ENCODE peak calls at places on chromosomes 6 and 20, in five cellular contexts. A is 8988T, K is mesothelial cell of epicardium, U is kidney epithelial cell, O is AG08395. R is an unnamed sample.

GRCh38 chr6:54428437-54428836 is 120.2 kb downstream of the TINAG start:
- DNase-seq in A (no peak), K (no peak), U (no peak), O (no peak), R (no peak)

GRCh38 chr20:62149532-62150235 is 6.1 kb downstream of the SS18L1 start:
- DNase-seq in A (no peak), K (no peak), U (no peak), O (no peak), R (no peak)

GRCh38 chr6:158559895-158560786 is at the start of gene TMEM181:
- DNase-seq in A (peak), K (peak), U (no peak), O (peak), R (peak)

GRCh38 chr20:62141397-62142251 is 1.6 kb downstream of the PSMA7 start:
- DNase-seq in A (no peak), K (no peak), U (no peak), O (peak), R (peak)

GRCh38 chr6:118581489-118581959 is 33.4 kb downstream of the PLN start:
- DNase-seq in A (no peak), K (no peak), U (peak), O (peak), R (no peak)

GRCh38 chr6:142485256-142485655 is 183.4 kb downstream of the ADGRG6 start:
- DNase-seq in A (no peak), K (no peak), U (no peak), O (no peak), R (no peak)

GRCh38 chr20:14622796-14623195 is 285.4 kb upstream of the FLRT3 start:
- DNase-seq in A (no peak), K (no peak), U (peak), O (peak), R (no peak)

GRCh38 chr6:25179051-25179778 is 100.0 kb upstream of the CARMIL1 start:
- DNase-seq in A (no peak), K (no peak), U (no peak), O (peak), R (no peak)

GRCh38 chr6:150403458-150404245 is 34.8 kb downstream of the IYD start:
- DNase-seq in A (no peak), K (no peak), U (peak), O (peak), R (no peak)

GRCh38 chr6:138833819-138834539 is 38.1 kb downstream of the ECT2L start:
- DNase-seq in A (no peak), K (peak), U (no peak), O (no peak), R (no peak)

GRCh38 chr20:18683839-18684238 is 96.0 kb downstream of the DTD1 start:
- DNase-seq in A (no peak), K (no peak), U (no peak), O (no peak), R (no peak)

GRCh38 chr6:82365011-82365751 is 1.6 kb downstream of the TPBG start:
- DNase-seq in A (peak), K (peak), U (no peak), O (peak), R (peak)

GRCh38 chr6:7047966-7048365 is 59.8 kb upstream of the RREB1 start:
- DNase-seq in A (no peak), K (no peak), U (no peak), O (no peak), R (no peak)

GRCh38 chr6:31970604-31971271 is 1.2 kb downstream of the DXO start:
- DNase-seq in A (no peak), K (no peak), U (no peak), O (no peak), R (peak)

GRCh38 chr6:142697912-142698311 is 247.1 kb downstream of the HIVEP2 start:
- DNase-seq in A (no peak), K (no peak), U (no peak), O (no peak), R (no peak)

GRCh38 chr6:26311012-26311384 is 54.0 kb upstream of the BTN3A2 start:
- DNase-seq in A (no peak), K (no peak), U (no peak), O (no peak), R (no peak)

GRCh38 chr20:41437836-41438235 is 71.2 kb upstream of the EMILIN3 start:
- DNase-seq in A (no peak), K (no peak), U (no peak), O (no peak), R (no peak)

GRCh38 chr6:56033451-56033850 is 158.1 kb upstream of the BMP5 start:
- DNase-seq in A (no peak), K (no peak), U (no peak), O (no peak), R (no peak)

GRCh38 chr6:22690446-22690845 is 121.1 kb downstream of the HDGFL1 start:
- DNase-seq in A (no peak), K (no peak), U (no peak), O (no peak), R (no peak)

GRCh38 chr6:169019727-169020491 is 233.7 kb downstream of the THBS2 start:
- DNase-seq in A (no peak), K (no peak), U (no peak), O (no peak), R (no peak)

GRCh38 chr6:142692942-142693341 is 252.0 kb downstream of the HIVEP2 start:
- DNase-seq in A (no peak), K (peak), U (peak), O (peak), R (peak)

GRCh38 chr6:81896561-81896960 is 144.1 kb upstream of the TENT5A start:
- DNase-seq in A (no peak), K (no peak), U (no peak), O (no peak), R (no peak)

GRCh38 chr6:142945446-142946180 is 637 bp upstream of the HIVEP2 start:
- DNase-seq in A (peak), K (peak), U (no peak), O (peak), R (peak)

GRCh38 chr20:44264287-44264686 is 17.2 kb downstream of the GDAP1L1 start:
- DNase-seq in A (no peak), K (no peak), U (no peak), O (no peak), R (no peak)

GRCh38 chr6:158358450-158359077 is 46.3 kb downstream of the TULP4 start:
- DNase-seq in A (no peak), K (no peak), U (no peak), O (no peak), R (peak)

GRCh38 chr6:145036848-145037567 is 698.3 kb downstream of the EPM2A start:
- DNase-seq in A (no peak), K (no peak), U (no peak), O (no peak), R (peak)

GRCh38 chr20:56628873-56629463 is at the start of gene TFAP2C:
- DNase-seq in A (peak), K (peak), U (no peak), O (peak), R (peak)

GRCh38 chr6:82955841-82956240 is 109.8 kb downstream of the UBE3D start:
- DNase-seq in A (no peak), K (no peak), U (no peak), O (peak), R (no peak)

GRCh38 chr20:1860446-1860845 is 34.8 kb upstream of the SIRPA start:
- DNase-seq in A (no peak), K (no peak), U (peak), O (peak), R (no peak)

GRCh38 chr20:59809630-59810375 is 123.6 kb downstream of the SYCP2 start:
- DNase-seq in A (no peak), K (peak), U (no peak), O (no peak), R (peak)

GRCh38 chr6:52491203-52492069 is 71.3 kb downstream of the EFHC1 start:
- DNase-seq in A (no peak), K (no peak), U (no peak), O (peak), R (no peak)

GRCh38 chr20:53773792-53774371 is 180.2 kb upstream of the ZNF217 start:
- DNase-seq in A (peak), K (no peak), U (no peak), O (peak), R (no peak)

GRCh38 chr6:170148709-170149470 is 142.0 kb downstream of the DLL1 start:
- DNase-seq in A (peak), K (no peak), U (no peak), O (no peak), R (no peak)

GRCh38 chr6:112232845-112233256 is 21.5 kb downstream of the LAMA4 start:
- DNase-seq in A (no peak), K (no peak), U (no peak), O (peak), R (peak)

GRCh38 chr6:75098709-75099108 is 107.1 kb downstream of the COL12A1 start:
- DNase-seq in A (no peak), K (no peak), U (peak), O (peak), R (no peak)

GRCh38 chr6:80676386-80676785 is 569.9 kb downstream of the BCKDHB start:
- DNase-seq in A (no peak), K (no peak), U (no peak), O (no peak), R (no peak)

GRCh38 chr20:35215066-35215956 is 11.2 kb upstream of the MMP24 start:
- DNase-seq in A (no peak), K (no peak), U (peak), O (peak), R (no peak)

GRCh38 chr20:36919715-36920333 is 31.7 kb downstream of the SAMHD1 start:
- DNase-seq in A (no peak), K (no peak), U (no peak), O (peak), R (peak)

R was measured in SK-N-SH.